ENCODE peak calls at places on chromosomes 11 and 22, in four cellular contexts. One of them, this sample, is unnamed.

GRCh38 chr11:92376146-92376599 is 151.6 kb downstream of the FAT3 start:
- DNase-seq in body of pancreas: no peak
- DNase-seq in tibial artery: no peak
- DNase-seq in astrocyte of the spinal cord: peak; percentile 89
- DNase-seq in this sample: no peak

GRCh38 chr22:50207383-50208031 is 6.7 kb downstream of the SELENOO start:
- DNase-seq in body of pancreas: no peak
- DNase-seq in tibial artery: no peak
- DNase-seq in astrocyte of the spinal cord: no peak
- DNase-seq in this sample: peak; percentile 42

GRCh38 chr11:68267881-68268240 is 3.9 kb downstream of the C11orf24 start:
- DNase-seq in body of pancreas: no peak
- DNase-seq in tibial artery: no peak
- DNase-seq in astrocyte of the spinal cord: no peak
- DNase-seq in this sample: no peak

GRCh38 chr11:126968915-126969314 is 31.7 kb downstream of the KIRREL3 start:
- DNase-seq in body of pancreas: no peak
- DNase-seq in tibial artery: no peak
- DNase-seq in astrocyte of the spinal cord: no peak
- DNase-seq in this sample: no peak

GRCh38 chr22:25402160-25402500 is 162.3 kb upstream of the GRK3 start:
- DNase-seq in body of pancreas: no peak
- DNase-seq in tibial artery: no peak
- DNase-seq in astrocyte of the spinal cord: no peak
- DNase-seq in this sample: no peak

GRCh38 chr11:108871152-108871551 is 206.3 kb downstream of the DDX10 start:
- DNase-seq in body of pancreas: peak; percentile 26
- DNase-seq in tibial artery: no peak
- DNase-seq in astrocyte of the spinal cord: peak; percentile 81
- DNase-seq in this sample: peak; percentile 12

GRCh38 chr22:43128928-43129424 is 14.2 kb downstream of the MCAT start:
- DNase-seq in body of pancreas: peak; percentile 60
- DNase-seq in tibial artery: no peak
- DNase-seq in astrocyte of the spinal cord: no peak
- DNase-seq in this sample: no peak

GRCh38 chr22:24049211-24049610 is 38.1 kb downstream of the CABIN1 start:
- DNase-seq in body of pancreas: no peak
- DNase-seq in tibial artery: no peak
- DNase-seq in astrocyte of the spinal cord: no peak
- DNase-seq in this sample: no peak

GRCh38 chr11:19727246-19727645 is 14.6 kb downstream of the NAV2 start:
- DNase-seq in body of pancreas: no peak
- DNase-seq in tibial artery: no peak
- DNase-seq in astrocyte of the spinal cord: peak; percentile 47
- DNase-seq in this sample: no peak

DNA sequence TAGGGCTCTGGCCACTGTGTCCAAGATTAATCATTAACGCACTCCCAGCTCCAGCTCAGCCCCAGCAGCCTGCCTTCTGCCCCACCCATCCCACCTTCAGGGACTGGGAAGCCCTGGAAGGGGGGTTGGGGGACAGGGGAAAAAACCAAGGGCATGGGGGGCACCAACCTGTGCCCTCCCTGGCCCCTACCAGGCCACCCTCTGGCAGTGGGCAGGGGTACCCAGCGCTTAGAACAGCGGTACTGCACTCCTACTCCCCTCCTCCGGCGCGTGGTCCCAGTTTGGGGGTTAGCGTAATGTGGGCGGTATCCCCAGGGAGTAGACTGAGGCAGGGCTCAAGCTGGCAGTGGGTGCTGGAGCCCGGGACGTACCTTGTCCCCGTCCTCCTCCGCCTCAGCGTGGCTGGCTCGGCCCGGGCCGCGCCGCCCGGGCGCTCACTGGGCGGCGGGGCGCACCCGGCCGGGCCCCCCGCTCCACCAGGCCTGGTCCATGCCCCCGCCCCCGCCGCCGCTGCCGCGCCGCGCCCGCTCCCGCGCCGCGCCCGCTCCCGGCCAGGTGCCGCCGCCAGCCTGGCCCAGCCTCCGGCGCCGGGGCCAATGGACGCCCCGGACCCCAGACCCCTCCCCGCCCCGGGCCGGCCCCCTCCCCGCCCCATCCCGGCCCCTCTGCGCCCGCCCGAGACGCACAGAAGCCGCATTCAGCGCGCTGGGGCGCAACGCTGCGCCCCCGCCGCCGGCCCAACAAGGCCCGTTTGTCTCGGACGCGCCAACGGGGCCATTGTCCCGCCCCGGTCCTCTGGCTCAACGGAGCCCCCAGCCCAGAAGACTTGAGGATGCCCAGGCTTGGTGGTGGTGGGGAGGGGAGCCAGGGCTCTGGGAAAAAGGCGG is at the start of gene GAL3ST1:
- DNase-seq in body of pancreas: peak; percentile 72
- DNase-seq in tibial artery: no peak
- DNase-seq in astrocyte of the spinal cord: no peak
- DNase-seq in this sample: no peak
- H3K4me3 ChIP-seq in body of pancreas: no peak within 1 kb of the TSS
- H3K4me3 ChIP-seq in tibial artery: peak within 1 kb of the TSS; percentile 39
- H3K4me3 ChIP-seq in astrocyte of the spinal cord: no peak within 1 kb of the TSS
- H3K4me3 ChIP-seq in this sample: no peak within 1 kb of the TSS

DNA sequence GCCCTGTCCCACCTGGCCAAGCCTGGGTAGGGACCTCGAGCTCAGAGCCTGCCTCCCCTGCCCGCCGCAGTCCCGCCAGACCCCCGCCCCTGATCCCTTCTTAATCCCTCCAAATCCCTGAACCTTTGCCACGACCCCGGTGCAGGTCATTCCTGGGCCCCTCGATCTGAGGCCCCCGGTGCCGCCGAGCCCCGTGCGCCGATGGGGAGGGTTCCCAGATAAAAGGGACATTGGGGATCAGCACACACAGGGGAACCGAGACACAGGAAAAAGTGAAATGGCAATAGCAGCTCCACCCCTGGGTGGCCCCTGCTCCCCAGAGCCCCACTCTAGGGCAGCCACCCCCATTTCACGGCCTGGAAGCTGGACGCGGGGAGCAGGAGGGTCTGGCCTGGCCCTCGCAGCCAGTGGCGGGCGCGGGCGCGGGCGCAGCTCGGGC is 1.3 kb upstream of the WNT7B start:
- DNase-seq in body of pancreas: no peak
- DNase-seq in tibial artery: no peak
- DNase-seq in astrocyte of the spinal cord: no peak
- DNase-seq in this sample: no peak
- H3K4me3 ChIP-seq in body of pancreas: no peak overlapping the region
- H3K4me3 ChIP-seq in tibial artery: peak overlapping the region; percentile 57
- H3K4me3 ChIP-seq in astrocyte of the spinal cord: no peak overlapping the region
- H3K4me3 ChIP-seq in this sample: peak overlapping the region; percentile 45

DNA sequence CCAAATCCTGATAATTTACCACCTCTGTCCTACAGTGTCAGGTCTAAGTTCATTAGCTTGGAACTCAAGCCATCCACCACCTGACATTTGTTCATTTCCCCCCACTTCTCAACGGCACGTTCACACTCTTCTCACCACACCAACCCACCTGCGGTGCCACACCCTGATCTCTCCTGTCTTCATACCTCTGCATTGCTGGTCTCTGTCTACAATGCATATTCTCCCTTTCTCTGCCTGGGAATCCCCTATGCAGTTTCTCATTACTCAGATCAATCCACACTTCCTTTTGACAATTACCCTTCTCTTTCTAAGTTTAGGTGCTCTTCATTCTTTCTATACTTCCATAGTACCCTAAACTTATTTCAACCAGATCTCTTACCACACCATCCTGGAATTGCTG is 20.4 kb upstream of the EMSY start:
- DNase-seq in body of pancreas: no peak
- DNase-seq in tibial artery: no peak
- DNase-seq in astrocyte of the spinal cord: no peak
- DNase-seq in this sample: no peak
- H3K4me3 ChIP-seq in body of pancreas: no peak overlapping the region
- H3K4me3 ChIP-seq in tibial artery: no peak overlapping the region
- H3K4me3 ChIP-seq in astrocyte of the spinal cord: no peak overlapping the region
- H3K4me3 ChIP-seq in this sample: no peak overlapping the region

DNA sequence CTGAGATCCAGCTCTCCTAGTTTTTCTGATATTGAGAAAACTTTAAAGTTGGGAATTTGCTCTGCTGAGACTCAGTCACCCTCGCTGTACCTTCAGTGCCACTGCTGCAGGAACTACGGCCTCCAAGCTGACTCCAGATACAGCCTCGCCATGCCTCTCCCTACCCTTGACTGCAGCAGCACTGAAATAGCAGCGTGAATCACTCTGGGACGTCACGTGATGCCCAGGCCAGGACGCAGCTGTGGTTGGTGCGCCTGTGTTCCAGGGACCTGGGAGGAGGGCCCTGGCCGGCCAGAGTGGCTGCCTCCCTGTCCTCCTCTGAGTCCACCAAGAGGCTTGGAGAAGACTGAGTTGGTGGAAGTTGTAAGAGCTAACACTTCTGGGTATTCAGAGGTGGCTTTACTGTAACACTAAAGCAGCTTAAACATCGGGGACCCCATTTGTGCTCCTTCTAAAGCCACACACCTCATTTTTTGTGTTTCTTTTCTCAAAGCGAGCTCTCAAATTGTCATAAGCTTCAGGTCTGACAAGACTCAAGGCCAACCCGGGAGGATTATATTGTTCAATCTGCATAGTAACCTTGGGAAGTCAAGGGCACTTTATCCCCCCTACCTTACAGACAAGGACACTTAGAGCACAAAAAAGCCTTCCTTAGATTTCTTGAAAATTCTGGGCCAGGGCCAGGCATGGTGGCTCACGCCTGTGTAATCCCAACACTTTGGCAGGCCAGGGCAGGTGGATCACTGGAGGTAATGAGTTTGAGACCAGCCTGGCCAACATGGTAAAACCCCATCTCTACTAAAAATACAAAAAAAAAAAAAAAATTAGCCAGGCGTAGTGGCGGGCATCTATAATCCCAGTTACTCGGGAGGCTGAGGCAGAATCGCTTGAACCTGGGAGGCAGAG is 4.2 kb upstream of the STIP1 start:
- DNase-seq in body of pancreas: peak; percentile 97
- DNase-seq in tibial artery: peak; percentile 97
- DNase-seq in astrocyte of the spinal cord: peak; percentile 92
- DNase-seq in this sample: peak; percentile 93
- H3K4me3 ChIP-seq in body of pancreas: no peak overlapping the region
- H3K4me3 ChIP-seq in tibial artery: peak overlapping the region; percentile 26
- H3K4me3 ChIP-seq in astrocyte of the spinal cord: no peak overlapping the region
- H3K4me3 ChIP-seq in this sample: no peak overlapping the region

DNA sequence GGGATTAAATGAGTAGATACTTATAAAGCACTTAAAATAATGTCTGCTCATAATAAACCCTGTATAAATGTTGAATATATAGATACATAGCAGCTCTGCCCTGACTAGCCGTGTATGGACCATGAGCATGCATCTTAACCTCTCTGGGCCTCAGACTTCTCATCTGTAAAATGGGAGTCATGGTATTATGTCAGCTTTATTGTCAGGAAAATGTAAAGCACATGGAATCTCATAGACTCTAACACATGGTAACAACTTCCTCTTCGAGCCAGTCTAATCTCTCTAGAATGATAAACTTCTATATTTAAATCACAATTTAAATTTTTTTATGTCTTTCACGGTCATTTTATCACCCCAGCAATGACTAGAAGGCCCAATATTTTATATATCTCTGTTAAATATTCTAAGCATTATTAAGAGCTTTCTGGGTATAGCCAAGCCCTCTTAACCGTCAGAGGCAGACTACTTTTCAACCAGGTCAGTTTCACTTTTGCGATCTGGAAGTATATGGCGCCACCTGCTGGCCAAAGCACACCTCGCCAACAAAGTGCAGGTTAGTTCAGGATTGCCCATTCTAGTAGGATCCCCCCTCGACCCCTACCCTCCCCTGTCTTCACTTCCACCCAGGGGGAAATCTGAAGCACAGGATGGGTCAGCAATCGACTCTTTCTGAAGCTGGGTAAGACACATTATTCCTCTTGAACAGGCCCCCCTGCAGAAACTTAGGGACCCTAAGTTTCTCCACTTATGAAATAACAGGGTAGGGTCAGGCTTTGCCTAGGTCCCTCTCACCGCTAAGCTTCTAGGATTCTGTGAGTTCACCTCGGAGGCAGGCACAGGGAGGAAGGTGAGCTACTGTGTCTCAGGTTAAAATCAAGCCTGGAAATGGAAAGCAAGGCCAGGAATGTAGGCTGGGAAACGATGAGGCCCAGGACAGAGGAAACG is 36.0 kb downstream of the KCNJ1 start:
- DNase-seq in body of pancreas: peak; percentile 84
- DNase-seq in tibial artery: peak; percentile 78
- DNase-seq in astrocyte of the spinal cord: peak; percentile 85
- DNase-seq in this sample: peak; percentile 85
- H3K4me3 ChIP-seq in body of pancreas: no peak overlapping the region
- H3K4me3 ChIP-seq in tibial artery: no peak overlapping the region
- H3K4me3 ChIP-seq in astrocyte of the spinal cord: no peak overlapping the region
- H3K4me3 ChIP-seq in this sample: no peak overlapping the region

GRCh38 chr11:27718346-27718852 is 18.1 kb upstream of the BDNF start:
- DNase-seq in body of pancreas: no peak
- DNase-seq in tibial artery: no peak
- DNase-seq in astrocyte of the spinal cord: peak; percentile 95
- DNase-seq in this sample: no peak

GRCh38 chr11:27716850-27717249 is 16.6 kb upstream of the BDNF start:
- DNase-seq in body of pancreas: no peak
- DNase-seq in tibial artery: no peak
- DNase-seq in astrocyte of the spinal cord: peak; percentile 62
- DNase-seq in this sample: no peak

GRCh38 chr11:27717801-27718229 is 17.6 kb upstream of the BDNF start:
- DNase-seq in body of pancreas: no peak
- DNase-seq in tibial artery: no peak
- DNase-seq in astrocyte of the spinal cord: peak; percentile 62
- DNase-seq in this sample: no peak

GRCh38 chr11:27716216-27716615 is 16.0 kb upstream of the BDNF start:
- DNase-seq in body of pancreas: no peak
- DNase-seq in tibial artery: no peak
- DNase-seq in astrocyte of the spinal cord: no peak
- DNase-seq in this sample: no peak

GRCh38 chr11:27717377-27717776 is 17.1 kb upstream of the BDNF start:
- DNase-seq in body of pancreas: no peak
- DNase-seq in tibial artery: no peak
- DNase-seq in astrocyte of the spinal cord: peak; percentile 57
- DNase-seq in this sample: no peak
- H3K4me3 ChIP-seq in body of pancreas: no peak overlapping the region
- H3K4me3 ChIP-seq in tibial artery: no peak overlapping the region
- H3K4me3 ChIP-seq in astrocyte of the spinal cord: no peak overlapping the region
- H3K4me3 ChIP-seq in this sample: no peak overlapping the region

This sample was measured in ovary.